ENCODE peak calls at places on chromosomes 1 and 21, in eight cellular contexts. M is sigmoid colon, Q is lower lobe of right lung, T is GM23338, P is ovary, X is endothelial cell of umbilical vein, L is IMR-90, W is cardiac muscle cell. C is an unnamed sample.

GRCh38 chr21:34189506-34189905 is 116.1 kb downstream of the MRPS6 start:
- DNase-seq in M (no peak), Q (no peak), T (no peak), P (no peak), X (no peak), L (no peak), W (no peak), C (no peak)

GRCh38 chr1:221988829-221989228 is 246.9 kb upstream of the DUSP10 start:
- DNase-seq in M (no peak), Q (no peak), T (no peak), P (no peak), X (no peak), L (no peak), W (no peak), C (no peak)

GRCh38 chr1:75423616-75424015 is 187.3 kb downstream of the SLC44A5 start:
- DNase-seq in M (no peak), Q (no peak), T (peak; percentile 42), P (no peak), X (peak; percentile 24), L (no peak), W (peak; percentile 1), C (no peak)

GRCh38 chr1:11638121-11638520 is 16.1 kb downstream of the FBXO2 start:
- DNase-seq in M (no peak), Q (no peak), T (peak; percentile 51), P (no peak), X (no peak), L (no peak), W (no peak), C (no peak)

GRCh38 chr1:1237874-1238701 is 6.1 kb downstream of the B3GALT6 start:
- DNase-seq in M (no peak), Q (no peak), T (no peak), P (no peak), X (no peak), L (no peak), W (no peak), C (no peak)

GRCh38 chr21:16198546-16198945 is 468.8 kb downstream of the USP25 start:
- DNase-seq in M (no peak), Q (no peak), T (no peak), P (no peak), X (peak; percentile 68), L (no peak), W (no peak), C (no peak)

GRCh38 chr1:19042675-19043578 is 86.5 kb upstream of the IFFO2 start:
- DNase-seq in M (peak; percentile 42), Q (peak; percentile 40), T (peak; percentile 50), P (no peak), X (no peak), L (no peak), W (no peak), C (no peak)

GRCh38 chr1:108732398-108732797 is 14.1 kb upstream of the STXBP3 start:
- DNase-seq in M (no peak), Q (no peak), T (no peak), P (no peak), X (no peak), L (peak; percentile 42), W (no peak), C (no peak)

GRCh38 chr1:172654535-172654934 is 4.4 kb upstream of the FASLG start:
- DNase-seq in M (no peak), Q (no peak), T (no peak), P (no peak), X (peak; percentile 33), L (peak; percentile 88), W (no peak), C (no peak)

GRCh38 chr1:180352588-180352987 is 122.5 kb downstream of the LHX4 start:
- DNase-seq in M (no peak), Q (no peak), T (no peak), P (no peak), X (no peak), L (no peak), W (no peak), C (no peak)

GRCh38 chr1:88700383-88701013 is 16.4 kb downstream of the PKN2 start:
- DNase-seq in M (no peak), Q (no peak), T (no peak), P (no peak), X (no peak), L (no peak), W (no peak), C (no peak)

GRCh38 chr1:5978452-5978851 is 13.8 kb downstream of the NPHP4 start:
- DNase-seq in M (peak; percentile 56), Q (peak; percentile 47), T (no peak), P (no peak), X (no peak), L (peak; percentile 6), W (no peak), C (peak; percentile 28)

GRCh38 chr21:31213787-31214186 is 130.3 kb downstream of the TIAM1 start:
- DNase-seq in M (no peak), Q (no peak), T (no peak), P (no peak), X (no peak), L (no peak), W (no peak), C (no peak)

GRCh38 chr1:192439373-192440025 is 122.7 kb downstream of the RGS21 start:
- DNase-seq in M (no peak), Q (no peak), T (no peak), P (no peak), X (peak; percentile 72), L (peak; percentile 95), W (no peak), C (no peak)

GRCh38 chr1:112743174-112744018 is 28.3 kb upstream of the PPM1J start:
- DNase-seq in M (no peak), Q (no peak), T (peak; percentile 79), P (no peak), X (no peak), L (peak; percentile 19), W (no peak), C (no peak)

GRCh38 chr1:172673761-172674160 is 14.9 kb downstream of the FASLG start:
- DNase-seq in M (no peak), Q (no peak), T (no peak), P (no peak), X (no peak), L (peak; percentile 35), W (no peak), C (no peak)

GRCh38 chr1:226820935-226821718 is 49.3 kb upstream of the PSEN2 start:
- DNase-seq in M (peak; percentile 99), Q (peak; percentile 56), T (no peak), P (peak; percentile 78), X (peak; percentile 96), L (peak; percentile 100), W (no peak), C (no peak)

GRCh38 chr21:21547368-21547953 is 549.3 kb downstream of the NCAM2 start:
- DNase-seq in M (no peak), Q (no peak), T (no peak), P (no peak), X (no peak), L (peak; percentile 9), W (no peak), C (no peak)
- TF ChIP-seq CTCF in M (no peak), Q (no peak), T (no peak), P (no peak), X (no peak), L (no peak), W (no peak), C (no peak)

DNA sequence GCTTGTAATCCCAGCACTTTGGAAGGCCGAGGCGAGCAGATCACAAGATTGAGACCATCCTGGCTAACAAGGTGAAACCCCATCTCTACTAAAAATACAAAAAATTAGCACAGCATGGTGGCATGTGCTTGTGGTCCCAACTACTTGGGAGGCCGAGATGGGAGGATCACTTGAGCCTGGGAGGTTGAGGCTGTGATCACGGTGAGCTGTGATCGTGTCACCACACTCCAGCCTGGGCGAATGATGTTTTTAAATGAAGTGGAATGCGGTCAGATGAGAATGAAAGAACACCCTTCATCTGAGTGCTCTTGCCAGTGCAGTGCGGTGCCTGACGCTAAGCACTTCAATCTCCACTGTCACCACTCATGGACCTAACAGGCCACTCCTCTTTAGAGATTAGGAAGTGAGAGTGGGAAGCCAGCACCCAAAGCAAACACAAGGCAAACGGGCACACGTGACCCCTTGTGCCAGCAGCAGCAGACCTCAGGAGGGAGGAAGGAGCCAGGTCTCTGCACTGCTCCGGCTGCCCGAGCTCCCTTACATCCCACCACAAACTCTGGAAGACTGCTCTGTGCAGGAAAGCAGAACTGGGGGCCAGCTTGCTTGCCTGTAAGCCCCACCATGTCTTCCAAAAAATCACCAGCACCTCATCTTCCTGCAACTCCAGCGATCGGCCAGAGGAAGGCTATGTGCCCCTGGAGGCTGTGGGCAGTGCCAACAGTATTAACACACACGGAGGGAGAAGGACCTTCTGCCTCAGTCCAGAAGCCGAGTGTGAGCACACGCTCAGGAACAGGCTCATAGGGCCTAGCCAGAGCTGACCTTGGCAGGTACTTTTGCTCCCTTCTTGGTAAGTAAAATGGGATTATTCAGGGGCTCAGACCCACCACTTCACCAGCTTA is 9.7 kb downstream of the CTNNBIP1 start:
- DNase-seq in M (no peak), Q (peak; percentile 92), T (no peak), P (no peak), X (peak; percentile 29), L (no peak), W (peak; percentile 87), C (no peak)
- H3K27ac ChIP-seq in M (peak overlapping the region; percentile 19), Q (peak overlapping the region; percentile 88), T (no peak overlapping the region), P (no peak overlapping the region), X (no peak overlapping the region), L (no peak overlapping the region), W (peak overlapping the region; percentile 89), C (no peak overlapping the region)

GRCh38 chr21:44609193-44609592 is 2.7 kb upstream of the KRTAP10-8 start:
- DNase-seq in M (no peak), Q (no peak), T (no peak), P (no peak), X (no peak), L (no peak), W (no peak), C (no peak)

GRCh38 chr21:44612669-44613229 is 870 bp downstream of the KRTAP10-8 start:
- DNase-seq in M (peak; percentile 60), Q (no peak), T (no peak), P (no peak), X (no peak), L (no peak), W (no peak), C (no peak)

GRCh38 chr21:44613386-44614155 is 1.7 kb downstream of the KRTAP10-8 start:
- DNase-seq in M (no peak), Q (no peak), T (no peak), P (no peak), X (no peak), L (no peak), W (no peak), C (no peak)

GRCh38 chr21:44612029-44612486 is at the start of gene KRTAP10-8:
- DNase-seq in M (peak; percentile 57), Q (no peak), T (no peak), P (no peak), X (no peak), L (no peak), W (no peak), C (no peak)

DNA sequence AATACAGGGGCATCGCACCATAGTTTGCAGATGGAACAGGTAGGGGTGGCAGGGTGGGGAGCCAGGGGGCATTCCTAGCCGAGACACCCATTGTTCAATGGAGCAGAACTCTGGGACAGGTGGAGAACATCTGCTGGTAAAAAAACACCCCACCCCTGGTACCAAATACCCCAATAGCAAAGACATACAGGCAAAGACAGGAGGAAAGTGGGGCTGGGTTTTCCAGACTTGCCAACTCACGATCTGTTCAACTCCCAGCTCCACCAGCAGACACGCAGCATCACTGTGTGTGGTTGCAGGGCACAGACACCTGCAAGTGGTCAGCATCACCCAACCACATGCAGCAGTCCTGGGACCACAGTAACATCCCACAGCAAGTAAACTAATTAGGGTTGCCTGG is 328 bp upstream of the KRTAP10-8 start:
- DNase-seq in M (no peak), Q (no peak), T (no peak), P (no peak), X (no peak), L (no peak), W (no peak), C (no peak)
- H3K27me3 ChIP-seq in M (peaks cover 18% of the 10 kb centered on the region), Q (no peaks in the 10 kb centered on the region), T (no peaks in the 10 kb centered on the region), P (no peaks in the 10 kb centered on the region), X (no peaks in the 10 kb centered on the region), L (no peaks in the 10 kb centered on the region), W (no peaks in the 10 kb centered on the region), C (no peaks in the 10 kb centered on the region)

GRCh38 chr1:91021686-91022517 is at the start of gene ZNF644:
- DNase-seq in M (peak; percentile 97), Q (peak; percentile 93), T (peak; percentile 95), P (peak; percentile 93), X (peak; percentile 84), L (peak; percentile 84), W (peak; percentile 93), C (peak; percentile 80)
- TF ChIP-seq CTCF in M (no peak), Q (no peak), T (no peak), P (no peak), X (no peak), L (no peak), W (no peak), C (no peak)